ENCODE peak calls at places on chromosomes 7 and 10, in ten cellular contexts. T is germinal center; I is activated CD4-positive, alpha-beta T cell treated with anti-CD3 and anti-CD28 coated beads, Interleukin-2, amount 50 U/mL, for 1 hour; N is foreskin fibroblast; X is amniotic stem cell; A is M059J; E is tibial artery; J is PC-3; P is thyroid gland; S is astrocyte of the spinal cord. Z is an unnamed sample.

GRCh38 chr7:44213872-44214595 is 13.3 kb downstream of the YKT6 start:
- DNase-seq in T (peak), N (peak), S (peak), J (peak), A (peak), I (no peak), E (no peak), X (no peak), P (no peak), Z (peak)

GRCh38 chr10:80498833-80499671 is 38.6 kb upstream of the SH2D4B start:
- DNase-seq in E (peak), P (peak), S (peak), N (peak), A (peak), I (peak), X (peak), J (no peak), T (no peak), Z (peak)

GRCh38 chr7:137001041-137001440 is 132.6 kb downstream of the CHRM2 start:
- DNase-seq in S (peak), E (no peak), T (no peak), J (no peak), P (no peak), N (peak), A (no peak), X (no peak), I (no peak), Z (no peak)

GRCh38 chr7:142788303-142789286 is 17.8 kb downstream of the PRSS2 start:
- DNase-seq in S (no peak), J (no peak), I (peak), N (no peak), P (no peak), T (no peak), X (no peak), E (no peak), A (no peak), Z (no peak)

GRCh38 chr10:127163632-127164031 is 32.8 kb downstream of the INSYN2A start:
- DNase-seq in I (no peak), X (no peak), J (no peak), N (peak), T (no peak), A (peak), P (no peak), S (no peak), E (no peak), Z (no peak)

GRCh38 chr10:130485241-130485957 is 349.2 kb downstream of the GLRX3 start:
- DNase-seq in P (no peak), E (no peak), S (no peak), X (no peak), I (no peak), N (no peak), A (no peak), J (no peak), T (no peak), Z (no peak)

GRCh38 chr7:31933481-31933880 is 136.7 kb downstream of the PDE1C start:
- DNase-seq in S (no peak), I (no peak), P (no peak), A (peak), N (no peak), X (no peak), J (no peak), E (no peak), T (no peak), Z (no peak)

GRCh38 chr10:75774780-75775490 is 343.5 kb downstream of the LRMDA start:
- DNase-seq in N (no peak), E (no peak), S (no peak), I (no peak), P (no peak), A (no peak), X (no peak), T (no peak), J (no peak), Z (no peak)

GRCh38 chr10:5449823-5450222 is 37.5 kb downstream of the NET1 start:
- DNase-seq in T (no peak), X (peak), E (no peak), A (no peak), I (no peak), N (peak), P (no peak), S (peak), J (peak), Z (no peak)

GRCh38 chr7:116499168-116500070 is at the start of gene CAV2:
- DNase-seq in A (peak), X (no peak), T (peak), S (peak), N (peak), P (peak), I (no peak), E (peak), J (peak), Z (peak)

GRCh38 chr7:300048-300447 is 10.1 kb downstream of the FOXL3 start:
- DNase-seq in E (no peak), N (no peak), P (no peak), I (no peak), S (no peak), J (no peak), T (no peak), A (no peak), X (no peak), Z (peak)

GRCh38 chr7:150753826-150754603 is 16.8 kb downstream of the GIMAP5 start:
- DNase-seq in J (peak), P (no peak), I (no peak), A (peak), E (no peak), N (no peak), S (no peak), X (no peak), T (no peak), Z (no peak)

GRCh38 chr7:144439717-144440116 is 36.2 kb upstream of the NOBOX start:
- DNase-seq in E (no peak), N (no peak), A (no peak), P (no peak), S (no peak), X (no peak), I (no peak), T (no peak), J (no peak), Z (no peak)

GRCh38 chr7:20700491-20701231 is 85.2 kb downstream of the ABCB5 start:
- DNase-seq in P (no peak), X (no peak), I (no peak), S (no peak), T (no peak), J (no peak), E (no peak), A (no peak), N (no peak), Z (no peak)

GRCh38 chr7:159317294-159317693 is 172.6 kb upstream of the VIPR2 start:
- DNase-seq in T (no peak), S (no peak), E (no peak), P (no peak), N (peak), A (no peak), X (no peak), I (no peak), J (no peak), Z (no peak)

GRCh38 chr10:79400567-79401004 is 44.8 kb downstream of the ZCCHC24 start:
- DNase-seq in P (peak), I (peak), J (peak), S (no peak), T (peak), A (peak), N (peak), E (no peak), X (no peak), Z (no peak)